ENCODE peak calls at places on chromosomes 13 and 19, in nine cellular contexts. D is stomach, U is K562, M is transverse colon, P is endothelial cell of umbilical vein, W is Panc1, J is esophagus muscularis mucosa, Q is SK-N-SH, R is GM23338. A is an unnamed sample.
A peak's percentile ranks its signal among the peaks of the same experiment; 100 is the strongest.

GRCh38 chr19:2246801-2247361 is 2.2 kb upstream of the AMH start:
- DNase-seq in D (peak; percentile 50), U (no peak), M (no peak), P (no peak), W (no peak), J (no peak), Q (peak; percentile 49), R (no peak), A (no peak)

GRCh38 chr13:34340534-34340933 is 522.6 kb downstream of the RFC3 start:
- DNase-seq in D (peak; percentile 36), U (no peak), M (no peak), P (no peak), W (no peak), J (no peak), Q (no peak), R (no peak), A (no peak)

GRCh38 chr13:71879129-71879535 is 12.1 kb upstream of the DACH1 start:
- DNase-seq in D (no peak), U (no peak), M (no peak), P (peak; percentile 75), W (peak; percentile 7), J (no peak), Q (peak; percentile 33), R (peak; percentile 81), A (no peak)

GRCh38 chr19:46718934-46719551 is 2.1 kb upstream of the PRKD2 start:
- DNase-seq in D (no peak), U (no peak), M (no peak), P (no peak), W (no peak), J (no peak), Q (no peak), R (no peak), A (no peak)

GRCh38 chr13:31056650-31057275 is 104.9 kb downstream of the HSPH1 start:
- DNase-seq in D (no peak), U (no peak), M (no peak), P (no peak), W (no peak), J (no peak), Q (peak; percentile 50), R (peak; percentile 21), A (no peak)

GRCh38 chr13:90867336-90867683 is 480.2 kb upstream of the MIR17HG start:
- DNase-seq in D (peak; percentile 37), U (peak; percentile 58), M (peak; percentile 63), P (peak; percentile 36), W (peak; percentile 15), J (no peak), Q (peak; percentile 37), R (peak; percentile 91), A (peak; percentile 21)

GRCh38 chr19:16359964-16360363 is 35.3 kb downstream of the KLF2 start:
- DNase-seq in D (no peak), U (no peak), M (no peak), P (no peak), W (no peak), J (no peak), Q (no peak), R (no peak), A (no peak)

GRCh38 chr19:40802300-40803169 is 3.5 kb downstream of the EGLN2 start:
- DNase-seq in D (peak; percentile 71), U (peak; percentile 20), M (peak; percentile 77), P (no peak), W (no peak), J (no peak), Q (peak; percentile 67), R (no peak), A (no peak)

GRCh38 chr13:90039516-90039915 is 1308.0 kb upstream of the MIR17HG start:
- DNase-seq in D (no peak), U (no peak), M (no peak), P (no peak), W (no peak), J (no peak), Q (no peak), R (no peak), A (no peak)

GRCh38 chr13:77928909-77929308 is 10.3 kb upstream of the EDNRB start:
- DNase-seq in D (no peak), U (no peak), M (no peak), P (peak; percentile 80), W (peak; percentile 8), J (no peak), Q (no peak), R (no peak), A (no peak)

GRCh38 chr19:28103916-28104315 is 1109.0 kb downstream of the UQCRFS1 start:
- DNase-seq in D (no peak), U (no peak), M (no peak), P (no peak), W (no peak), J (no peak), Q (no peak), R (peak; percentile 74), A (no peak)

GRCh38 chr19:49347835-49348234 is 12.6 kb downstream of the CD37 start:
- DNase-seq in D (no peak), U (peak; percentile 67), M (no peak), P (peak; percentile 43), W (no peak), J (no peak), Q (peak; percentile 66), R (peak; percentile 85), A (no peak)

GRCh38 chr19:49340069-49340864 is 5.1 kb downstream of the CD37 start:
- DNase-seq in D (peak; percentile 84), U (peak; percentile 87), M (peak; percentile 75), P (peak; percentile 56), W (no peak), J (peak; percentile 39), Q (no peak), R (peak; percentile 80), A (peak; percentile 32)

GRCh38 chr13:109744512-109745051 is 41.8 kb downstream of the IRS2 start:
- DNase-seq in D (no peak), U (no peak), M (peak; percentile 23), P (no peak), W (no peak), J (no peak), Q (peak; percentile 64), R (no peak), A (no peak)

GRCh38 chr13:20998649-20999415 is 62.6 kb downstream of the LATS2 start:
- DNase-seq in D (no peak), U (no peak), M (no peak), P (no peak), W (no peak), J (no peak), Q (no peak), R (peak; percentile 48), A (no peak)

GRCh38 chr19:41872775-41873647 is 4.1 kb upstream of the CD79A start:
- DNase-seq in D (peak; percentile 88), U (no peak), M (peak; percentile 87), P (peak; percentile 65), W (peak; percentile 53), J (no peak), Q (peak; percentile 72), R (peak; percentile 96), A (peak; percentile 69)

GRCh38 chr13:99464441-99464949 is 36.8 kb upstream of the TM9SF2 start:
- DNase-seq in D (no peak), U (no peak), M (no peak), P (no peak), W (no peak), J (no peak), Q (no peak), R (no peak), A (no peak)

GRCh38 chr13:72144625-72145024 is 277.6 kb upstream of the DACH1 start:
- DNase-seq in D (no peak), U (no peak), M (no peak), P (no peak), W (no peak), J (no peak), Q (no peak), R (no peak), A (no peak)

GRCh38 chr13:98448642-98448928 is 128.3 kb downstream of the STK24 start:
- DNase-seq in D (no peak), U (no peak), M (no peak), P (no peak), W (no peak), J (no peak), Q (no peak), R (no peak), A (no peak)

GRCh38 chr13:28204690-28205443 is 66.5 kb downstream of the PAN3 start:
- DNase-seq in D (no peak), U (no peak), M (no peak), P (no peak), W (no peak), J (no peak), Q (no peak), R (no peak), A (no peak)

GRCh38 chr13:37453246-37453645 is 145.3 kb downstream of the POSTN start:
- DNase-seq in D (no peak), U (no peak), M (no peak), P (no peak), W (no peak), J (no peak), Q (no peak), R (no peak), A (no peak)

GRCh38 chr13:29771247-29771646 is 79.2 kb downstream of the UBL3 start:
- DNase-seq in D (no peak), U (no peak), M (no peak), P (peak; percentile 60), W (no peak), J (no peak), Q (peak; percentile 16), R (peak; percentile 52), A (no peak)

GRCh38 chr13:51768976-51769375 is 35.0 kb downstream of the DHRS12 start:
- DNase-seq in D (no peak), U (no peak), M (no peak), P (no peak), W (no peak), J (peak; percentile 64), Q (no peak), R (no peak), A (no peak)
- H3K4me1 ChIP-seq in D (peaks cover 64% of the 10 kb centered on the region), U (peaks cover 3% of the 10 kb centered on the region), M (peaks cover 11% of the 10 kb centered on the region), P (peaks cover 11% of the 10 kb centered on the region), W (no peaks in the 10 kb centered on the region), J (peaks cover 33% of the 10 kb centered on the region), Q (peaks cover 10% of the 10 kb centered on the region), R (peaks cover 19% of the 10 kb centered on the region), A (peaks cover 17% of the 10 kb centered on the region)

GRCh38 chr19:56155124-56155687 is 14.1 kb downstream of the ZNF444 start:
- DNase-seq in D (no peak), U (peak; percentile 47), M (peak; percentile 33), P (no peak), W (no peak), J (no peak), Q (peak; percentile 59), R (peak; percentile 86), A (no peak)
- TF ChIP-seq POLR2AphosphoS5 in D (no peak), U (no peak), M (no peak), P (no peak), W (no peak), J (no peak), Q (no peak), R (no peak), A (no peak)

DNA sequence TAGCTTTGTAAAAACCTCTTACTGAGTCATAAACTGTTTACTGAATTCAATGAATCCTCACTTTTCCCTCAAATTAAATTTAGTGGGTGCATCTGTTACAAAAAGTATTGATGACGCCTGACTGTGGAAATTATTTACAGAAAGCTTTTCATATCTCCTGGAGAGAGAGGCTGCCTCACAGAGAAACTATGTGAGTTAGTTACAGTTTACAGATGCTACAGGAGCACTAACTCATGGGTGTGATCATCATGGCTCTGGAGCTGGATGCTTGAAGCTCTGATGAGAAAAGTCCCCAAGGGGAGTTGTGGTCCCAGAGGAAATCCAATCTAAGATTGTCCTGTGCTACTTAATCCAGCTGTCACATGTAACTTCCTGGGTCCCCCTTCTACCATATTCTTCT is 590.8 kb downstream of the LMO7 start:
- DNase-seq in D (no peak), U (no peak), M (no peak), P (no peak), W (no peak), J (no peak), Q (no peak), R (no peak), A (no peak)
- H3K27ac ChIP-seq in D (no peak overlapping the region), U (no peak overlapping the region), M (no peak overlapping the region), P (no peak overlapping the region), W (no peak overlapping the region), J (no peak overlapping the region), Q (no peak overlapping the region), R (no peak overlapping the region), A (no peak overlapping the region)

GRCh38 chr19:19587776-19588175 is 30.7 kb downstream of the PBX4 start:
- DNase-seq in D (no peak), U (no peak), M (no peak), P (no peak), W (no peak), J (no peak), Q (no peak), R (no peak), A (no peak)
- H3K4me1 ChIP-seq in D (peaks cover 14% of the 10 kb centered on the region), U (no peaks in the 10 kb centered on the region), M (no peaks in the 10 kb centered on the region), P (no peaks in the 10 kb centered on the region), W (peaks cover 10% of the 10 kb centered on the region), J (peaks cover 14% of the 10 kb centered on the region), Q (peaks cover 9% of the 10 kb centered on the region), R (peaks cover 14% of the 10 kb centered on the region), A (peaks cover 6% of the 10 kb centered on the region)